ENCODE peak calls at places on chromosomes 16 and 17, in six cellular contexts. One of them, this sample, is unnamed.

GRCh38 chr17:82782657-82783207 is 30.9 kb downstream of the TBCD start:
- DNase-seq in ovary: no peak
- DNase-seq in tibial nerve: no peak
- DNase-seq in prostate gland: no peak
- DNase-seq in stomach: no peak
- DNase-seq in breast epithelium: no peak
- DNase-seq in this sample: no peak

GRCh38 chr16:74455213-74455612 is 33.9 kb upstream of the CLEC18B start:
- DNase-seq in ovary: no peak
- DNase-seq in breast epithelium: no peak
- DNase-seq in stomach: no peak
- DNase-seq in prostate gland: no peak
- DNase-seq in tibial nerve: no peak
- DNase-seq in this sample: no peak

GRCh38 chr17:77638229-77638628 is 320.3 kb upstream of the TNRC6C start:
- DNase-seq in breast epithelium: no peak
- DNase-seq in tibial nerve: no peak
- DNase-seq in ovary: no peak
- DNase-seq in prostate gland: no peak
- DNase-seq in stomach: no peak
- DNase-seq in this sample: no peak

GRCh38 chr17:39573447-39574298 is 34.0 kb downstream of the NEUROD2 start:
- DNase-seq in stomach: peak; percentile 67
- DNase-seq in breast epithelium: peak; percentile 66
- DNase-seq in ovary: peak; percentile 53
- DNase-seq in tibial nerve: peak; percentile 33
- DNase-seq in prostate gland: peak; percentile 75
- DNase-seq in this sample: peak; percentile 69

GRCh38 chr17:81523139-81524062 is 4.8 kb upstream of the FSCN2 start:
- DNase-seq in ovary: peak; percentile 18
- DNase-seq in stomach: peak; percentile 74
- DNase-seq in breast epithelium: no peak
- DNase-seq in tibial nerve: no peak
- DNase-seq in prostate gland: no peak
- DNase-seq in this sample: no peak

GRCh38 chr17:1882836-1883235 is 53.0 kb downstream of the RPA1 start:
- DNase-seq in prostate gland: no peak
- DNase-seq in tibial nerve: peak; percentile 36
- DNase-seq in stomach: no peak
- DNase-seq in breast epithelium: no peak
- DNase-seq in ovary: no peak
- DNase-seq in this sample: no peak

GRCh38 chr17:56737741-56738161 is 96.0 kb downstream of the C17orf67 start:
- DNase-seq in tibial nerve: no peak
- DNase-seq in ovary: no peak
- DNase-seq in stomach: peak; percentile 56
- DNase-seq in prostate gland: no peak
- DNase-seq in breast epithelium: peak; percentile 61
- DNase-seq in this sample: peak; percentile 10

GRCh38 chr16:87845213-87845612 is 24.1 kb downstream of the SLC7A5 start:
- DNase-seq in prostate gland: no peak
- DNase-seq in breast epithelium: no peak
- DNase-seq in stomach: no peak
- DNase-seq in tibial nerve: no peak
- DNase-seq in ovary: no peak
- DNase-seq in this sample: no peak

GRCh38 chr16:79329163-79329521 is 271.4 kb downstream of the MAF start:
- DNase-seq in ovary: no peak
- DNase-seq in breast epithelium: no peak
- DNase-seq in prostate gland: no peak
- DNase-seq in stomach: no peak
- DNase-seq in tibial nerve: peak; percentile 16
- DNase-seq in this sample: no peak

GRCh38 chr16:68490829-68491575 is 42.7 kb upstream of the SMPD3 start:
- DNase-seq in prostate gland: peak; percentile 79
- DNase-seq in stomach: peak; percentile 90
- DNase-seq in ovary: no peak
- DNase-seq in breast epithelium: peak; percentile 70
- DNase-seq in tibial nerve: no peak
- DNase-seq in this sample: peak; percentile 80

GRCh38 chr17:66755101-66755943 is 79.6 kb upstream of the CACNG5 start:
- DNase-seq in ovary: no peak
- DNase-seq in tibial nerve: no peak
- DNase-seq in prostate gland: no peak
- DNase-seq in stomach: no peak
- DNase-seq in breast epithelium: no peak
- DNase-seq in this sample: peak; percentile 11

GRCh38 chr17:16929757-16930520 is 42.0 kb downstream of the TNFRSF13B start:
- DNase-seq in stomach: no peak
- DNase-seq in breast epithelium: no peak
- DNase-seq in tibial nerve: no peak
- DNase-seq in prostate gland: no peak
- DNase-seq in ovary: no peak
- DNase-seq in this sample: no peak

GRCh38 chr16:88447881-88448280 is 5.2 kb upstream of the ZFPM1 start:
- DNase-seq in ovary: no peak
- DNase-seq in breast epithelium: no peak
- DNase-seq in stomach: no peak
- DNase-seq in tibial nerve: no peak
- DNase-seq in prostate gland: no peak
- DNase-seq in this sample: no peak

GRCh38 chr17:75277664-75278071 is 6.6 kb upstream of the MIF4GD start:
- DNase-seq in stomach: no peak
- DNase-seq in prostate gland: no peak
- DNase-seq in tibial nerve: no peak
- DNase-seq in ovary: no peak
- DNase-seq in breast epithelium: no peak
- DNase-seq in this sample: no peak

GRCh38 chr16:85126731-85127662 is 14.7 kb upstream of the CIBAR2 start:
- DNase-seq in tibial nerve: no peak
- DNase-seq in breast epithelium: no peak
- DNase-seq in ovary: peak; percentile 62
- DNase-seq in prostate gland: no peak
- DNase-seq in stomach: no peak
- DNase-seq in this sample: no peak

GRCh38 chr17:74240637-74241036 is 27.3 kb downstream of the TTYH2 start:
- DNase-seq in stomach: no peak
- DNase-seq in prostate gland: no peak
- DNase-seq in breast epithelium: no peak
- DNase-seq in tibial nerve: no peak
- DNase-seq in ovary: peak; percentile 77
- DNase-seq in this sample: no peak

GRCh38 chr17:63686138-63686685 is 13.7 kb downstream of the LIMD2 start:
- DNase-seq in ovary: no peak
- DNase-seq in stomach: no peak
- DNase-seq in tibial nerve: no peak
- DNase-seq in prostate gland: no peak
- DNase-seq in breast epithelium: no peak
- DNase-seq in this sample: no peak

GRCh38 chr17:7307686-7308624 is 527 bp downstream of the EIF5A start:
- DNase-seq in ovary: peak; percentile 66
- DNase-seq in breast epithelium: no peak
- DNase-seq in stomach: peak; percentile 51
- DNase-seq in prostate gland: no peak
- DNase-seq in tibial nerve: no peak
- DNase-seq in this sample: peak; percentile 60

GRCh38 chr17:7304179-7304578 is 3.2 kb upstream of the EIF5A start:
- DNase-seq in prostate gland: no peak
- DNase-seq in ovary: no peak
- DNase-seq in tibial nerve: no peak
- DNase-seq in stomach: no peak
- DNase-seq in breast epithelium: no peak
- DNase-seq in this sample: no peak

GRCh38 chr17:7309628-7310027 is 2.2 kb downstream of the EIF5A start:
- DNase-seq in breast epithelium: no peak
- DNase-seq in stomach: no peak
- DNase-seq in tibial nerve: no peak
- DNase-seq in prostate gland: no peak
- DNase-seq in ovary: no peak
- DNase-seq in this sample: no peak

GRCh38 chr17:7308625-7309433 is 1.4 kb downstream of the EIF5A start:
- DNase-seq in ovary: peak; percentile 79
- DNase-seq in stomach: peak; percentile 81
- DNase-seq in breast epithelium: peak; percentile 74
- DNase-seq in tibial nerve: peak; percentile 70
- DNase-seq in prostate gland: peak; percentile 88
- DNase-seq in this sample: peak; percentile 89

DNA sequence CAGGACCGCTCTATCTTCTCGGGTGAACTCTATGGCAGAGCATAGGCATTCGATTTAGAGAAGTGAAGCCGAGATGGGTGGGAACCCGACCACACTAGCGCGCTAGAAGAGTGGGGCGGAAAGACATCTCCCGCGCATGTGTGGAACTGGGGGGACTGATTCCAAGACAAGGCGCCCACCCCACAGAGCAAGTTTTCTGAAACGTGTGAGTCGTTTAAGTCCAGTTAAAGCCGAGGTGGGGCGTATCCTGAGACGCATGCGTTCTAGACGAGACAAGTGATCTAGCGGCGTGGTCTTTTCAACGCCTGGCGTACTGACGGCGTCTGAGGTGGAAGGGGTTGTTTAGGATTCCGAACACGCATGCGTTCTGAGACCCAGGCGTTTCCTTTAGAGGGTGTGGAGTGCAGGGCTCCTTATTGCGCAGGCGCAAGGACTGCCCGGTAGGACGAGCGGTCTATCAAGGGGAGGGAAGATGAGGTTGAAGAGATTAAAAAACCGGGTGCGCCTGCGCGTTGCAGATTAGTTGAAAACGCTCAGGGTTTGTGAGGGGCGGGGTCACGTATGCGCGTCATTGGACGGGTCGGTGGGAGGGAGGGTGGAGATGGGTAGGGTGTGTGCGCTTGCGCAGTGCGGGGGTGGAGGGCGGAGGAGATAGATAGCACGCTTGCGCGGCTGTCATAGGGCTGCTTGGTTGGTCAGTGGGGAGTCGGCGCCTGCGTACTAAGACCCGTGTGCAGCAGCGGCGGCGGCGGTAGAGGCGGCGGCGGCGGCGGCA is at the start of gene EIF5A:
- DNase-seq in ovary: peak; percentile 100
- DNase-seq in breast epithelium: peak; percentile 100
- DNase-seq in tibial nerve: peak; percentile 99
- DNase-seq in prostate gland: peak; percentile 99
- DNase-seq in stomach: peak; percentile 100
- DNase-seq in this sample: peak; percentile 100
- TF ChIP-seq POLR2A in ovary: peak; percentile 90
- TF ChIP-seq POLR2A in breast epithelium: peak; percentile 64
- TF ChIP-seq POLR2A in tibial nerve: peak; percentile 92
- TF ChIP-seq POLR2A in prostate gland: peak; percentile 94
- TF ChIP-seq POLR2A in stomach: no peak
- TF ChIP-seq POLR2A in this sample: peak; percentile 89

GRCh38 chr17:49414271-49414621 is 436 bp downstream of the PHB1 start:
- DNase-seq in breast epithelium: no peak
- DNase-seq in stomach: no peak
- DNase-seq in prostate gland: no peak
- DNase-seq in tibial nerve: no peak
- DNase-seq in ovary: no peak
- DNase-seq in this sample: peak; percentile 25

GRCh38 chr17:49409066-49409465 is 5.6 kb downstream of the PHB1 start:
- DNase-seq in ovary: no peak
- DNase-seq in stomach: peak; percentile 35
- DNase-seq in breast epithelium: no peak
- DNase-seq in tibial nerve: no peak
- DNase-seq in prostate gland: no peak
- DNase-seq in this sample: peak; percentile 71

GRCh38 chr17:49414622-49415350 is at the start of gene PHB1:
- DNase-seq in prostate gland: peak; percentile 96
- DNase-seq in stomach: peak; percentile 97
- DNase-seq in ovary: peak; percentile 96
- DNase-seq in tibial nerve: peak; percentile 94
- DNase-seq in breast epithelium: peak; percentile 92
- DNase-seq in this sample: peak; percentile 97
- TF ChIP-seq POLR2A in prostate gland: peak; percentile 15
- TF ChIP-seq POLR2A in stomach: no peak
- TF ChIP-seq POLR2A in ovary: no peak
- TF ChIP-seq POLR2A in tibial nerve: peak; percentile 13
- TF ChIP-seq POLR2A in breast epithelium: no peak
- TF ChIP-seq POLR2A in this sample: peak; percentile 78

DNA sequence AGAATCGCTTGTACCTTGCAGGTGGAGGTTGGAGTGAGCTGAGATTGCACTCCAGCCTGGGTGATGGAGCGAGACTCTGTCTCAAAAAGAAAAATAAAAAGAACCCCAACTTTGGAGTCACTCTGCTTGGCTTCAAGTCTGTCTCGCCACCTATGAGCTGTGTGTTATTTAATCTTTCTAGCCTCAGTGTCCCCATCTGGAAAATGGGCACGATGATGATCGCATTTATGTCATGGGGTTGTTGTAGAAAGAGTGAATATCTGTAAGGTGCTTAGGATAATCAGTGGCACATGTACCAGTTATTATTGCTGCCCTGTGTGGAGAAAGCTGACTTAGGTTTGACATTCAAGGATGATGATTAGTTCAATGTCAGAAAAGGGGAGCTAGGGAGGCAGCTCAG is 319.4 kb downstream of the XYLT1 start:
- DNase-seq in breast epithelium: no peak
- DNase-seq in stomach: no peak
- DNase-seq in tibial nerve: no peak
- DNase-seq in ovary: no peak
- DNase-seq in prostate gland: no peak
- DNase-seq in this sample: no peak
- TF ChIP-seq POLR2A in breast epithelium: no peak
- TF ChIP-seq POLR2A in stomach: no peak
- TF ChIP-seq POLR2A in tibial nerve: no peak
- TF ChIP-seq POLR2A in ovary: no peak
- TF ChIP-seq POLR2A in prostate gland: no peak
- TF ChIP-seq POLR2A in this sample: no peak

GRCh38 chr17:42508426-42509164 is 27.4 kb upstream of the NAGLU start:
- DNase-seq in tibial nerve: no peak
- DNase-seq in breast epithelium: no peak
- DNase-seq in prostate gland: no peak
- DNase-seq in stomach: no peak
- DNase-seq in ovary: no peak
- DNase-seq in this sample: no peak

GRCh38 chr17:42502091-42502490 is 34.0 kb upstream of the NAGLU start:
- DNase-seq in ovary: no peak
- DNase-seq in tibial nerve: no peak
- DNase-seq in breast epithelium: no peak
- DNase-seq in stomach: no peak
- DNase-seq in prostate gland: no peak
- DNase-seq in this sample: no peak

GRCh38 chr17:42507671-42508070 is 28.4 kb upstream of the NAGLU start:
- DNase-seq in stomach: no peak
- DNase-seq in prostate gland: no peak
- DNase-seq in tibial nerve: no peak
- DNase-seq in ovary: no peak
- DNase-seq in breast epithelium: no peak
- DNase-seq in this sample: no peak

DNA sequence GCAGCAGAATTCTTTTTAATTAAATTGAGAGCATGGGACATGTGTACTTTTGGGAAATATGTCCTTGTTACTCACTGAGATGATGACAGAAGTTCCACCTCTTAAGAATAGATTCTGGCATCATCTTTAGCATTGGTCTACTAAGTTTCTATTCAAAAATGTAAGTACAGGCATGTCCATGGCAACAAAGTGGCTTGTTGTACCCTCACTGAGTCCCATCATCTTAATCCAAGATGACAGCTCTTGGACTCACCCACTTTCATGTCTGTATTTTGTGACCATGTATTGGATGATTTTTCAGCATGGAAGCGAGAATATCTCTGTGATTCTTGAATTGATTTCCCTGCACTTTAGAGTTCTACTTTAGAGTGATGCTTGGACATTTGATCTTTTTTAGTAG is 33.1 kb upstream of the NAGLU start:
- DNase-seq in ovary: no peak
- DNase-seq in stomach: no peak
- DNase-seq in prostate gland: no peak
- DNase-seq in tibial nerve: no peak
- DNase-seq in breast epithelium: no peak
- DNase-seq in this sample: no peak
- TF ChIP-seq POLR2A in ovary: no peak
- TF ChIP-seq POLR2A in stomach: no peak
- TF ChIP-seq POLR2A in prostate gland: no peak
- TF ChIP-seq POLR2A in tibial nerve: no peak
- TF ChIP-seq POLR2A in breast epithelium: no peak
- TF ChIP-seq POLR2A in this sample: no peak

This sample was measured in transverse colon.